ENCODE peak calls at places on chromosomes 5 and 9, in five cellular contexts. P is endothelial cell, V is lower lobe of right lung, L is NCI-H345, G is kidney. C is an unnamed sample.

GRCh38 chr5:138570871-138571270 is 4.3 kb downstream of the HSPA9 start:
- DNase-seq in P (no peak), V (no peak), L (no peak), G (no peak), C (no peak)

GRCh38 chr5:127959152-127959764 is 124.3 kb upstream of the SLC12A2 start:
- DNase-seq in P (peak), V (peak), L (peak), G (peak), C (peak)

GRCh38 chr9:100449420-100449819 is 22.5 kb downstream of the MSANTD3 start:
- DNase-seq in P (no peak), V (no peak), L (no peak), G (no peak), C (no peak)

GRCh38 chr9:38018964-38019602 is 49.9 kb downstream of the SHB start:
- DNase-seq in P (no peak), V (peak), L (peak), G (no peak), C (no peak)

GRCh38 chr5:43156388-43156787 is 35.6 kb upstream of the NIM1K start:
- DNase-seq in P (no peak), V (no peak), L (no peak), G (no peak), C (no peak)

GRCh38 chr5:157464518-157465171 is 4.6 kb downstream of the NIPAL4 start:
- DNase-seq in P (no peak), V (no peak), L (no peak), G (no peak), C (no peak)

GRCh38 chr9:108511200-108511756 is 344.5 kb downstream of the ACTL7B start:
- DNase-seq in P (no peak), V (no peak), L (no peak), G (no peak), C (no peak)

GRCh38 chr9:83473488-83473971 is 64.7 kb downstream of the FRMD3 start:
- DNase-seq in P (no peak), V (no peak), L (no peak), G (no peak), C (no peak)

GRCh38 chr5:55407059-55407684 is 99.4 kb downstream of the MTREX start:
- DNase-seq in P (peak), V (no peak), L (peak), G (no peak), C (no peak)

GRCh38 chr5:169222934-169223594 is 77.9 kb downstream of the SLIT3 start:
- DNase-seq in P (no peak), V (no peak), L (no peak), G (no peak), C (no peak)

GRCh38 chr9:6715755-6716643 is 41.8 kb upstream of the KDM4C start:
- DNase-seq in P (peak), V (peak), L (peak), G (peak), C (no peak)

GRCh38 chr9:137083418-137084004 is 3.3 kb upstream of the MAN1B1 start:
- DNase-seq in P (no peak), V (no peak), L (no peak), G (peak), C (peak)

GRCh38 chr5:174371600-174372094 is 326.1 kb downstream of the NSG2 start:
- DNase-seq in P (no peak), V (no peak), L (no peak), G (no peak), C (no peak)

GRCh38 chr9:22452415-22453010 is 5.9 kb downstream of the DMRTA1 start:
- DNase-seq in P (peak), V (peak), L (peak), G (no peak), C (peak)

GRCh38 chr9:18632624-18633407 is 158.9 kb downstream of the ADAMTSL1 start:
- DNase-seq in P (no peak), V (no peak), L (no peak), G (no peak), C (no peak)

GRCh38 chr5:125257997-125258396 is 511.6 kb upstream of the ZNF608 start:
- DNase-seq in P (no peak), V (no peak), L (no peak), G (no peak), C (no peak)

GRCh38 chr9:120348951-120349429 is 231.0 kb downstream of the CDK5RAP2 start:
- DNase-seq in P (peak), V (no peak), L (peak), G (no peak), C (peak)

GRCh38 chr5:176736271-176736965 is 73.9 kb upstream of the UNC5A start:
- DNase-seq in P (no peak), V (no peak), L (no peak), G (peak), C (no peak)

GRCh38 chr5:77239126-77239741 is 28.8 kb downstream of the PDE8B start:
- DNase-seq in P (no peak), V (no peak), L (no peak), G (no peak), C (peak)

GRCh38 chr9:38164659-38165221 is 95.7 kb upstream of the SHB start:
- DNase-seq in P (no peak), V (no peak), L (no peak), G (no peak), C (no peak)

GRCh38 chr9:116156621-116157314 is 3.2 kb downstream of the PAPPA start:
- DNase-seq in P (peak), V (no peak), L (peak), G (peak), C (peak)

GRCh38 chr5:76402880-76403712 is at the start of gene IQGAP2:
- DNase-seq in P (peak), V (peak), L (no peak), G (peak), C (peak)

GRCh38 chr5:179668404-179668803 is 12.4 kb downstream of the CBY3 start:
- DNase-seq in P (peak), V (no peak), L (no peak), G (no peak), C (peak)

GRCh38 chr5:60382761-60383160 is 317.2 kb downstream of the DEPDC1B start:
- DNase-seq in P (no peak), V (no peak), L (peak), G (no peak), C (peak)

GRCh38 chr9:79682076-79682736 is 110.4 kb downstream of the TLE4 start:
- DNase-seq in P (peak), V (no peak), L (no peak), G (no peak), C (no peak)